ENCODE peak calls at places on chromosomes 12 and 14, in nine cellular contexts. X is tibial artery, A is uterus, V is fibroblast of mammary gland, U is fibroblast of lung, S is dorsolateral prefrontal cortex, Z is pancreas, C is GM23338, I is tibial nerve. R is an unnamed sample.

GRCh38 chr14:94342334-94342934 is 19.3 kb upstream of the SERPINA6 start:
- DNase-seq in I (peak), U (peak), S (peak), X (peak), C (no peak), Z (peak), V (peak), A (peak), R (peak)

GRCh38 chr12:96197503-96198272 is 3.5 kb downstream of the ELK3 start:
- DNase-seq in V (peak), I (no peak), C (no peak), A (no peak), S (no peak), Z (no peak), U (peak), X (no peak), R (peak)

GRCh38 chr12:77010637-77011548 is 54.5 kb downstream of the E2F7 start:
- DNase-seq in A (peak), V (peak), Z (peak), C (peak), X (peak), S (peak), I (peak), U (peak), R (peak)

GRCh38 chr14:103504991-103505565 is 17.6 kb downstream of the CKB start:
- DNase-seq in Z (no peak), S (peak), C (peak), X (peak), A (peak), V (no peak), U (no peak), I (no peak), R (no peak)

GRCh38 chr12:51262758-51263177 is 7.4 kb downstream of the SMAGP start:
- DNase-seq in C (peak), S (no peak), Z (peak), U (peak), V (peak), X (no peak), I (no peak), A (peak), R (peak)

GRCh38 chr14:94594441-94594840 is 13.2 kb downstream of the SERPINA5 start:
- DNase-seq in A (no peak), X (no peak), S (no peak), I (no peak), V (no peak), Z (no peak), U (no peak), C (no peak), R (no peak)

GRCh38 chr14:47660158-47660557 is 15.2 kb downstream of the MDGA2 start:
- DNase-seq in Z (no peak), I (no peak), C (no peak), V (no peak), A (no peak), X (no peak), S (no peak), U (no peak), R (no peak)

GRCh38 chr14:54838931-54839512 is 63.6 kb downstream of the GCH1 start:
- DNase-seq in I (no peak), V (no peak), S (no peak), A (no peak), C (no peak), Z (no peak), U (no peak), X (peak), R (no peak)

GRCh38 chr12:124650912-124651311 is 83.5 kb upstream of the NCOR2 start:
- DNase-seq in C (no peak), I (no peak), X (no peak), A (no peak), U (no peak), V (no peak), S (no peak), Z (no peak), R (no peak)

GRCh38 chr14:69909831-69910550 is 30.8 kb downstream of the SMOC1 start:
- DNase-seq in S (no peak), Z (no peak), U (no peak), C (no peak), A (no peak), V (no peak), X (no peak), I (no peak), R (no peak)

GRCh38 chr12:124002021-124002640 is 29.1 kb downstream of the ZNF664 start:
- DNase-seq in S (no peak), Z (no peak), U (peak), A (no peak), I (no peak), C (no peak), V (peak), X (no peak), R (peak)

GRCh38 chr12:130367003-130367402 is 29.3 kb downstream of the PIWIL1 start:
- DNase-seq in A (no peak), Z (no peak), C (no peak), I (no peak), U (no peak), X (no peak), S (no peak), V (no peak), R (no peak)

GRCh38 chr12:110135012-110135411 is 10.9 kb downstream of the IFT81 start:
- DNase-seq in I (no peak), X (no peak), Z (no peak), A (no peak), V (peak), C (no peak), U (peak), S (no peak), R (peak)

GRCh38 chr12:59595097-59595496 is 732 bp upstream of the SLC16A7 start:
- DNase-seq in I (no peak), U (no peak), Z (no peak), V (no peak), X (no peak), S (no peak), C (no peak), A (no peak), R (no peak)

GRCh38 chr14:90575781-90576180 is 179.0 kb downstream of the CALM1 start:
- DNase-seq in U (no peak), S (no peak), A (no peak), I (no peak), Z (peak), C (no peak), X (no peak), V (no peak), R (no peak)

DNA sequence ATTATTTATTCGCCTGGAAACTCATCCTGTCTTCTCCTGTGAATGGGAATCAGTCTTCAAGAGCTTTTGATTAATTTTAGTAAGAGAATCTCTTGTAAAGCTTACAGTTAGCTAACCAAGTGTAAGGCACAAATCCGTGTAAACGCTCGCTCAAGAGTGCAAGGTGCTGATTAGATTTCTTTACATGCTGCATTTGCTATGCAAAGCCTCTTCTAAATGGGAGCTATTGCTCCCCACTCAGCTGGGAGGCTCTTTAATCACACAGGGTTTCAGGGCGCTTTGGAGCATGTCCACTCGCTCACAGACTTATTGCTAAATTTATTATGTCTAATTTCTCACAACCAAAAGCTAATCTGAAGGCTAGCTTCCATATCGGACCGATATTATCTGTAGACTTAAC is 5.0 kb downstream of the FLRT2 start:
- DNase-seq in X (no peak), S (no peak), V (peak), Z (no peak), C (no peak), U (no peak), A (no peak), I (no peak), R (peak)
- H3K4me3 ChIP-seq in X (peak), S (peak), V (peak), Z (peak), C (peak), U (peak), A (peak), I (peak), R (peak)

DNA sequence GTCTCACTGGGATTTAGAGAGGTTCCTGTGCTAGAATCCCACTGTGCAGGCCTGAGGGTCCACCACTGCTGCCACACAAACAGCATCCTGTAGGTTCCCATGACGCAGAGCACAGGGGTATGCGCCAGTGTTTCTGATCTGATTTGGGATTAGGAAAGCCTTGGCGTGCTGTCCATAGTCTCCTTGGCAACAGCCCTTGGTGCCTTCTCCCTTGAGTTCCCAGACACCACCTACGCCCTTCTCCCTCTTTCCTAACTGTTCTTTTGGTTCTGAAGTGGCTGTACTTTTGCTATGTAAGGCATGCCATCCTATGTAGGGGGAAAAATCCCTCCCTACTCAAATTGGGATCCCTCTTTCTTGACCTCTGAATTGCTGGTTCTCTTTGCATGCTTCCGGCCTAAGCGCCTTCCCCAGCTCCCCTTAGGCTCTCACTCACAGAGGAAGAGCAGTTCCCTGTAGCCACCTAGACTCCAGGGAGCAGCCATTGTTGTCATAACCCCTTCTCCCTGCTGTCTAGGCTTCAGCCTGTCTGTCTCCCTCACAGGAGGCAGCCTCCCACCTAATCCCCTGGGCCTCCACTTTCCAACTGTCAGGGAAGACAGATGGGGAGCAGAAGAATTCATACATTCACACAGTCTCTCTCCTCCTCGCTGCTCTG is 14.8 kb upstream of the RIC8B start:
- DNase-seq in U (no peak), C (no peak), X (peak), I (peak), S (no peak), A (no peak), V (peak), Z (no peak), R (no peak)
- H3K4me3 ChIP-seq in U (no peak), C (no peak), X (no peak), I (no peak), S (no peak), A (no peak), V (no peak), Z (no peak), R (no peak)

GRCh38 chr14:89303452-89304435 is 113.3 kb downstream of the FOXN3 start:
- DNase-seq in U (peak), I (peak), Z (no peak), A (peak), S (no peak), V (peak), X (peak), C (no peak), R (peak)
- H3K4me3 ChIP-seq in U (peak), I (no peak), Z (no peak), A (peak), S (no peak), V (peak), X (peak), C (no peak), R (no peak)

GRCh38 chr14:38693423-38693822 is 409.6 kb downstream of the SEC23A start:
- DNase-seq in Z (no peak), C (peak), S (no peak), I (no peak), A (no peak), X (no peak), U (no peak), V (no peak), R (no peak)
- H3K4me3 ChIP-seq in Z (no peak), C (no peak), S (no peak), I (no peak), A (no peak), X (no peak), U (no peak), V (no peak), R (no peak)

GRCh38 chr12:94938583-94938982 is 64.9 kb downstream of the NDUFA12 start:
- DNase-seq in Z (no peak), S (no peak), A (no peak), I (no peak), U (no peak), X (no peak), C (no peak), V (no peak), R (no peak)
- H3K4me3 ChIP-seq in Z (no peak), S (no peak), A (no peak), I (no peak), U (no peak), X (no peak), C (no peak), V (no peak), R (no peak)

GRCh38 chr12:24996102-24996797 is 47.3 kb upstream of the BCAT1 start:
- DNase-seq in C (no peak), A (no peak), S (no peak), I (no peak), Z (no peak), X (no peak), V (no peak), U (no peak), R (no peak)
- H3K4me3 ChIP-seq in C (no peak), A (no peak), S (no peak), I (no peak), Z (no peak), X (no peak), V (no peak), U (no peak), R (no peak)

GRCh38 chr12:53197011-53197640 is 9.9 kb downstream of the ITGB7 start:
- DNase-seq in Z (no peak), S (no peak), A (no peak), U (no peak), X (no peak), V (no peak), I (no peak), C (no peak), R (no peak)
- H3K4me3 ChIP-seq in Z (peak), S (peak), A (no peak), U (no peak), X (peak), V (no peak), I (peak), C (peak), R (no peak)

GRCh38 chr12:113071063-113071426 is 14.5 kb downstream of the DTX1 start:
- DNase-seq in I (no peak), A (no peak), X (no peak), U (no peak), S (no peak), V (no peak), C (no peak), Z (no peak), R (no peak)

GRCh38 chr12:113073586-113073985 is 17.1 kb downstream of the DTX1 start:
- DNase-seq in Z (no peak), X (no peak), A (no peak), C (no peak), S (no peak), I (no peak), U (no peak), V (no peak), R (no peak)

GRCh38 chr12:113071427-113072112 is 15.0 kb downstream of the DTX1 start:
- DNase-seq in S (peak), X (no peak), U (no peak), I (no peak), A (no peak), Z (peak), C (no peak), V (no peak), R (no peak)

GRCh38 chr12:113070117-113070906 is 13.8 kb downstream of the DTX1 start:
- DNase-seq in U (no peak), C (no peak), X (no peak), I (no peak), V (no peak), S (no peak), A (peak), Z (no peak), R (no peak)

DNA sequence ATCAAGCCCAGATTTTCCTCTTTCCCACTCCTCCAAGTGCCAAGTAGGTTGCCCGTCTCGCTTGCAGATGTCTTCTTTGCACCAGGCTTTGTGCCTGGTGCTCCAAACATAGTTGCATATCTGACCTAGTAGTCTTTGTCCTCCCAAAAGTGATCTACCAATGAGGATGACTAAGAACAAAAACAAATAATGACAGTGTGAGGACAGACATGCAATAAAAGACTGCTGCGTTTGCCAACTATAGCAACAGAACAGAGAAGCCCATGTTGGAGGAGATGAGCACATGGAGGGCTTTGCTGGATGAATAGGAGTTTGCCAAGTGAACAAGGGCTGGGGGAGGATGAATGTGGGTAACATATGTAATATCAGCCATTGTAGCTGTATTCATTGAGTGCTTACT is 15.6 kb downstream of the DTX1 start:
- DNase-seq in V (peak), Z (no peak), S (no peak), U (no peak), I (no peak), X (no peak), C (no peak), A (no peak), R (no peak)
- H3K4me3 ChIP-seq in V (no peak), Z (no peak), S (no peak), U (no peak), I (no peak), X (no peak), C (no peak), A (no peak), R (no peak)

DNA sequence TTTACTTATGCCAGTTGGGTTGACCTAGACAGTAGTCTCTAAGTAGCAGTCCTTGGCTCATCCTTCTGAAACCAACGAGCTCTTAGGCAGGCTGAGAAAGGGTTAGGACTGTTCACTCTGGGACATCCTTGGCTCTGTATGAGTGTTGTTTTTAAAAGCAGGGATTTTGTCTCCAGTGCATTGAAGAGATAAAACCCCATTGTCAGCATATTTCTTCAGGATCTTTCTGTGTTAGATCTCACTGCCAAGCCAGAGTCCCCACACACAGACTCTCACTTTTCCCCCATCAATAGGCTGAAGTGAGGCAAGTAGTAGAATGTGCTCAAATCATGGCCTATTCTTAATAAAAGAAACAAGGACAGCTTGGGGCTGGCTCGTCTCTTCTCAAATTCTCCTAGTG is 123.4 kb upstream of the HIF1A start:
- DNase-seq in V (no peak), Z (no peak), U (no peak), C (no peak), A (no peak), I (no peak), X (no peak), S (no peak), R (no peak)
- H3K4me3 ChIP-seq in V (no peak), Z (no peak), U (no peak), C (no peak), A (no peak), I (no peak), X (no peak), S (no peak), R (peak)

R was measured in cardiac fibroblast.